ENCODE peak calls at places on chromosomes 6 and 20, in five cellular contexts. B, S, Y, C and A are unnamed samples.

GRCh38 chr20:45463709-45464108 is 5.8 kb upstream of the WFDC2 start:
- DNase-seq in B (no peak), S (no peak), Y (no peak), C (no peak), A (no peak)

GRCh38 chr6:113848280-113848679 is 8.9 kb upstream of the MARCKS start:
- DNase-seq in B (no peak), S (no peak), Y (no peak), C (no peak), A (no peak)

GRCh38 chr6:140062042-140063041 is 687.9 kb upstream of the CITED2 start:
- DNase-seq in B (no peak), S (peak; percentile 98), Y (no peak), C (no peak), A (peak; percentile 88)

GRCh38 chr6:7624781-7625710 is 35.0 kb downstream of the SNRNP48 start:
- DNase-seq in B (no peak), S (no peak), Y (no peak), C (no peak), A (no peak)

GRCh38 chr20:25402583-25402982 is 4.9 kb upstream of the GINS1 start:
- DNase-seq in B (no peak), S (no peak), Y (no peak), C (no peak), A (no peak)

GRCh38 chr20:9408422-9409300 is 105.7 kb upstream of the LAMP5 start:
- DNase-seq in B (no peak), S (peak; percentile 38), Y (no peak), C (no peak), A (no peak)

GRCh38 chr20:51303731-51304670 is 238.5 kb downstream of the NFATC2 start:
- DNase-seq in B (no peak), S (no peak), Y (no peak), C (no peak), A (no peak)

GRCh38 chr6:67300430-67301040 is 1334.5 kb upstream of the ADGRB3 start:
- DNase-seq in B (no peak), S (no peak), Y (no peak), C (no peak), A (no peak)

GRCh38 chr6:16514249-16514648 is 247.0 kb downstream of the ATXN1 start:
- DNase-seq in B (peak; percentile 42), S (no peak), Y (no peak), C (peak; percentile 8), A (peak; percentile 32)

GRCh38 chr20:39016076-39016475 is 53.9 kb downstream of the DHX35 start:
- DNase-seq in B (no peak), S (no peak), Y (no peak), C (no peak), A (no peak)

GRCh38 chr6:4474810-4475209 is 301.4 kb upstream of the CDYL start:
- DNase-seq in B (no peak), S (no peak), Y (no peak), C (no peak), A (no peak)

GRCh38 chr6:42564496-42564890 is 664 bp downstream of the UBR2 start:
- DNase-seq in B (no peak), S (no peak), Y (no peak), C (no peak), A (no peak)

GRCh38 chr6:21104288-21104687 is 489.3 kb upstream of the SOX4 start:
- DNase-seq in B (no peak), S (no peak), Y (no peak), C (no peak), A (no peak)

GRCh38 chr6:3795836-3796395 is 44.4 kb upstream of the PXDC1 start:
- DNase-seq in B (no peak), S (no peak), Y (no peak), C (no peak), A (no peak)

GRCh38 chr20:46713957-46714834 is 4.7 kb downstream of the SLC2A10 start:
- DNase-seq in B (no peak), S (no peak), Y (no peak), C (no peak), A (no peak)

GRCh38 chr6:169169941-169170582 is 83.6 kb downstream of the THBS2 start:
- DNase-seq in B (no peak), S (no peak), Y (no peak), C (no peak), A (no peak)

GRCh38 chr20:10639762-10640556 is 33.8 kb downstream of the JAG1 start:
- DNase-seq in B (no peak), S (no peak), Y (no peak), C (no peak), A (no peak)

GRCh38 chr6:14673201-14673600 is 555.6 kb downstream of the CD83 start:
- DNase-seq in B (no peak), S (no peak), Y (no peak), C (no peak), A (no peak)

GRCh38 chr6:124131259-124131658 is 327.6 kb downstream of the NKAIN2 start:
- DNase-seq in B (no peak), S (no peak), Y (no peak), C (no peak), A (no peak)

GRCh38 chr6:130065616-130066015 is 47.2 kb downstream of the L3MBTL3 start:
- DNase-seq in B (no peak), S (no peak), Y (no peak), C (no peak), A (peak; percentile 27)

GRCh38 chr6:101396552-101397173 is 3.2 kb downstream of the GRIK2 start:
- DNase-seq in B (peak; percentile 34), S (no peak), Y (no peak), C (no peak), A (no peak)